ENCODE peak calls at places on chromosomes 5 and 9, in seven cellular contexts. O is stomach, M is sigmoid colon, W is upper lobe of left lung, Z is H1, N is HCT116, L is GM12892. U is an unnamed sample.

GRCh38 chr5:142323480-142324376 is 1.1 kb downstream of the SPRY4 start:
- DNase-seq in O (peak), M (peak), W (no peak), Z (no peak), N (no peak), L (no peak), U (no peak)

GRCh38 chr9:105295986-105296385 is 51.5 kb downstream of the SLC44A1 start:
- DNase-seq in O (no peak), M (no peak), W (no peak), Z (no peak), N (no peak), L (no peak), U (no peak)

GRCh38 chr5:15579193-15579990 is 79.4 kb downstream of the FBXL7 start:
- DNase-seq in O (no peak), M (no peak), W (no peak), Z (no peak), N (no peak), L (no peak), U (no peak)

GRCh38 chr9:70111042-70111602 is 67.5 kb downstream of the MAMDC2 start:
- DNase-seq in O (peak), M (peak), W (peak), Z (peak), N (peak), L (peak), U (peak)

GRCh38 chr9:91047529-91047928 is 245.9 kb downstream of the SYK start:
- DNase-seq in O (no peak), M (no peak), W (no peak), Z (no peak), N (no peak), L (no peak), U (no peak)

GRCh38 chr9:1100945-1101344 is 50.8 kb downstream of the DMRT2 start:
- DNase-seq in O (peak), M (no peak), W (peak), Z (peak), N (no peak), L (no peak), U (no peak)

GRCh38 chr5:42005561-42006153 is 80.6 kb downstream of the FBXO4 start:
- DNase-seq in O (no peak), M (no peak), W (no peak), Z (no peak), N (peak), L (no peak), U (no peak)

GRCh38 chr9:38061326-38061947 is 7.6 kb downstream of the SHB start:
- DNase-seq in O (no peak), M (peak), W (no peak), Z (no peak), N (no peak), L (no peak), U (no peak)

GRCh38 chr5:73693573-73694061 is 67.6 kb downstream of the ARHGEF28 start:
- DNase-seq in O (no peak), M (no peak), W (no peak), Z (no peak), N (no peak), L (no peak), U (no peak)

GRCh38 chr9:4489562-4489918 is 728 bp upstream of the SLC1A1 start:
- DNase-seq in O (peak), M (no peak), W (peak), Z (peak), N (no peak), L (no peak), U (no peak)

GRCh38 chr5:98214240-98215051 is 559.0 kb upstream of the RGMB start:
- DNase-seq in O (no peak), M (no peak), W (no peak), Z (no peak), N (no peak), L (no peak), U (no peak)

GRCh38 chr5:174145821-174146220 is 100.3 kb downstream of the NSG2 start:
- DNase-seq in O (no peak), M (no peak), W (no peak), Z (no peak), N (no peak), L (no peak), U (no peak)

GRCh38 chr5:91417219-91417618 is 34.1 kb upstream of the ARRDC3 start:
- DNase-seq in O (no peak), M (no peak), W (no peak), Z (no peak), N (no peak), L (no peak), U (no peak)

GRCh38 chr5:179906795-179907569 is 715 bp downstream of the TBC1D9B start:
- DNase-seq in O (peak), M (peak), W (peak), Z (peak), N (no peak), L (no peak), U (no peak)

GRCh38 chr5:68409259-68409658 is 193.7 kb downstream of the PIK3R1 start:
- DNase-seq in O (no peak), M (no peak), W (no peak), Z (no peak), N (no peak), L (no peak), U (no peak)

GRCh38 chr5:136036293-136036911 is 7.6 kb downstream of the TGFBI start:
- DNase-seq in O (no peak), M (peak), W (no peak), Z (no peak), N (no peak), L (no peak), U (no peak)

GRCh38 chr9:136942112-136942880 is 2.2 kb downstream of the FBXW5 start:
- DNase-seq in O (no peak), M (peak), W (peak), Z (no peak), N (no peak), L (no peak), U (no peak)

GRCh38 chr5:154132718-154133307 is 57.7 kb upstream of the GALNT10 start:
- DNase-seq in O (no peak), M (no peak), W (no peak), Z (no peak), N (no peak), L (no peak), U (no peak)

GRCh38 chr9:84000186-84000585 is 19.6 kb downstream of the RMI1 start:
- DNase-seq in O (no peak), M (no peak), W (no peak), Z (no peak), N (no peak), L (no peak), U (no peak)

GRCh38 chr5:68047035-68047434 is 168.5 kb upstream of the PIK3R1 start:
- DNase-seq in O (no peak), M (no peak), W (no peak), Z (no peak), N (no peak), L (no peak), U (no peak)

GRCh38 chr5:21709766-21710165 is 1143.4 kb downstream of the CDH12 start:
- DNase-seq in O (no peak), M (no peak), W (no peak), Z (no peak), N (no peak), L (no peak), U (no peak)

GRCh38 chr9:98584059-98584458 is 124.7 kb downstream of the GABBR2 start:
- DNase-seq in O (no peak), M (no peak), W (no peak), Z (no peak), N (no peak), L (no peak), U (no peak)

GRCh38 chr9:35116898-35117551 is 1.4 kb upstream of the ATOSB start:
- DNase-seq in O (peak), M (peak), W (peak), Z (peak), N (peak), L (peak), U (peak)
- TF ChIP-seq POLR2AphosphoS5 in O (peak), M (peak), W (no peak), Z (no peak), N (no peak), L (no peak), U (no peak)

GRCh38 chr9:129027224-129027684 is 877 bp downstream of the SH3GLB2 start:
- DNase-seq in O (no peak), M (no peak), W (no peak), Z (no peak), N (no peak), L (no peak), U (no peak)

GRCh38 chr9:129026442-129027223 is 1.5 kb downstream of the SH3GLB2 start:
- DNase-seq in O (peak), M (no peak), W (peak), Z (no peak), N (no peak), L (no peak), U (no peak)

GRCh38 chr9:129028192-129028966 is at the start of gene SH3GLB2:
- DNase-seq in O (peak), M (peak), W (peak), Z (peak), N (peak), L (peak), U (peak)

GRCh38 chr9:129030191-129030590 is 2.1 kb upstream of the SH3GLB2 start:
- DNase-seq in O (no peak), M (no peak), W (no peak), Z (no peak), N (no peak), L (no peak), U (no peak)

GRCh38 chr9:129027685-129028191 is 393 bp downstream of the SH3GLB2 start:
- DNase-seq in O (peak), M (peak), W (no peak), Z (no peak), N (no peak), L (no peak), U (peak)
- TF ChIP-seq POLR2A in O (no peak), M (no peak), W (no peak), Z (no peak), N (no peak), L (no peak), U (no peak)

GRCh38 chr9:21795483-21795882 is 7.0 kb upstream of the MTAP start:
- DNase-seq in O (no peak), M (no peak), W (no peak), Z (no peak), N (no peak), L (no peak), U (no peak)
- TF ChIP-seq POLR2AphosphoS5 in O (no peak), M (no peak), W (no peak), Z (no peak), N (no peak), L (no peak), U (no peak)

DNA sequence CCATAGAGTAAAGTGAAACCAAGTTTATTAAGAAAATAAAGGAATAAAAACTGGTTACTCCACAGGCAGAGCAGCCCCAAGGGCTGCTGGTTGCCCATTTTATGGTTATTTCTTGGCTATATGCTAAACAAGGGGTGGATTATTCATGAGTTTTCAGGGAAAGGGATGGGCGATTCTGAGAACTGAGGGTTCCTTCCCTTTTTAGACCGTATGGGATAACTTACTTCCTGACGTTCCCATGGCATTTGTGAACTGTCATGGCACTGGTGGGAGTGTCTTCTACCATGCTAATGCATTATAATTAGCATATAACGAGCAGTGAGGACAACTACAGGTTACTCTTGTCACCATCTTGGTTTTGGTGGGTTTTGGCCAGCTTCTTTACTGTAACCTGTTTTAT is 323.9 kb upstream of the PTGER4 start:
- DNase-seq in O (no peak), M (no peak), W (no peak), Z (no peak), N (no peak), L (no peak), U (no peak)
- TF ChIP-seq POLR2A in O (no peak), M (no peak), W (no peak), Z (no peak), N (no peak), L (no peak), U (no peak)

DNA sequence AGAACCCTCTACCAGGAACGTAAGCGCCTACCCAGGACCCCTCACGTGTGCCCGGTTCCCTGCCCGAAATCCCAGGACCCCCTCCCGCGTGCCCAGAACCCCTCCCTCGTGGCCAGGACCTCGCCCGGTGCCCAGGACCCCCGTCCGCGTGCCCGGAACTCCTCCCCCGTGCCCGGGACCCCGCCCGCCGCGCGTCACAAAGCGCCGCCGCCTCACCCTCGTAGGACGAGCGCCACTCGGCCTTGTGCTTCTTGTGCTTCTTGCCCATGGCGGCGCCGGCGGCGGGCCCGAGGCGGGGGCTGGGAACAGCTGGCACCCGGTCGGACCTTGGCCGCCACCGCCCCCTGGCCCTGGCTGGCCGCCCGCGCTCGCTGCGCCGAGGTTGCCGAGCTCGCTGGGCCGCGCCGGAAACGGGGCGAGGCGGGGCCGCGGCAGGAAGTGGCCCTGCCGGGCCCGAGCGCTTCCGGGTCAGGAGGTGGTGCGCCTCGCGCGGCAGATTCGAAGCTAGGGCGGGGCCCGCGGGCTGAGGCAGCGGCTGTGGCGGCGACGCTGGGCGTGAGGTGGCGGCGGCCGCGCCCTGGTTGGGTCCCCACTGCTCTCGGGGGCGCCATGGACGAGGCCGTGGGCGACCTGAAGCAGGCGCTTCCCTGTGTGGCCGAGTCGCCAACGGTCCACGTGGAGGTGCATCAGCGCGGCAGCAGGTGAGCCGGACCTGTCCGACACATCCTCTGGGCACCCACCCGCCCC is at the start of the genes BRD9 and TRIP13:
- DNase-seq in O (peak), M (peak), W (peak), Z (peak), N (peak), L (peak), U (peak)
- TF ChIP-seq POLR2AphosphoS5 in O (peak), M (peak), W (peak), Z (peak), N (peak), L (peak), U (peak)

DNA sequence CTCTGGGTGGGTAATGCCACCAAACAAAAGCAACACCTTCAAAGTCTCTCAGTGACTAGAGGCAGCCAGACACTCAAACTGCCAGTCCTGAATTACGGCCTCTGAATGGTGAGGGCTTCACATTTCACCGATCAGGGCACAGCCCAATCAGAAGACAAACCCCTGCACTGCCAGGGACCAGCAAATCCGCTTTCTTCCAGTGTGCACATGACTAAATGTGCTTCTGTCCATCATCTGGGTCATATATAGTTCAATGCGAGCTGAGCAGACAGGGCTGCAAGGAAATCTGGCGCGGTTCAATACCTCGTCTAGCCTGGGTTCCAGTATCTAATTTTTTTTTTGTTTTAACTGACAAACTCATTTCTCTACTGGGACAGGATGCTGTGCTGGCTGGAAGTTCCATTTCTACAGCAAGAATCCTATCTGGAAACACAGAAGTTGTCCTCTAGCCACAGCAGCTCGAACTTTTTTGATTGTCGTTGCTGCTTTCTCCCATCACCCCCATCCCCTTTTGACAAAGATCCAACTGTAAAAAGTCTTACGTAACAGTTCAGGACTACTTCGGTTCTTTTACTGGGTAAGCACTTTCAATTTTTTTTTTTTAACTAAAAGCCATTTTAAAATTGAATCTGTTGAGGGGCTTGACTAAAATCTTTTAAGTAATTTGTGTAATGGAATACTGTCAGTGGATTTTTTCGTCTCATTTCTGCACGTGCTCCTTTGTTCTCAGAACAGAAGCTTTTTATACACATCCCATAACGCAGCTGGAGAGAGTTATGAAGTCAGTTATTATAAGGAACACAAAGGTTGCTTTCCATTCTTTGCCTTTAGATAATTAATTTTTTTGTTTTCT is 112.7 kb downstream of the NR6A1 start:
- DNase-seq in O (peak), M (peak), W (peak), Z (no peak), N (peak), L (peak), U (peak)
- TF ChIP-seq POLR2A in O (no peak), M (no peak), W (peak), Z (no peak), N (peak), L (peak), U (peak)

U was measured in GM12891.